ENCODE peak calls at places on chromosome 14, in six cellular contexts. One of them, this sample, is unnamed.

GRCh38 chr14:104518659-104519350 is 60.8 kb upstream of the C14orf180 start:
- DNase-seq in mucosa of gallbladder: no peak
- DNase-seq in suprapubic skin: no peak
- DNase-seq in lung: no peak
- DNase-seq in KBM-7: no peak
- DNase-seq in A549: no peak
- DNase-seq in this sample: no peak

GRCh38 chr14:31340297-31341063 is 79.9 kb downstream of the HEATR5A start:
- DNase-seq in mucosa of gallbladder: no peak
- DNase-seq in suprapubic skin: no peak
- DNase-seq in lung: no peak
- DNase-seq in KBM-7: no peak
- DNase-seq in A549: no peak
- DNase-seq in this sample: no peak

GRCh38 chr14:104509673-104510072 is 69.9 kb upstream of the C14orf180 start:
- DNase-seq in mucosa of gallbladder: no peak
- DNase-seq in suprapubic skin: no peak
- DNase-seq in lung: no peak
- DNase-seq in KBM-7: no peak
- DNase-seq in A549: no peak
- DNase-seq in this sample: no peak

GRCh38 chr14:73712071-73712506 is 2.1 kb downstream of the PNMA1 start:
- DNase-seq in mucosa of gallbladder: no peak
- DNase-seq in suprapubic skin: no peak
- DNase-seq in lung: no peak
- DNase-seq in KBM-7: no peak
- DNase-seq in A549: no peak
- DNase-seq in this sample: peak; percentile 61

GRCh38 chr14:69443296-69443805 is 41.2 kb upstream of the PLEKHD1 start:
- DNase-seq in mucosa of gallbladder: no peak
- DNase-seq in suprapubic skin: no peak
- DNase-seq in lung: no peak
- DNase-seq in KBM-7: no peak
- DNase-seq in A549: no peak
- DNase-seq in this sample: no peak

GRCh38 chr14:23389396-23389795 is 12.6 kb downstream of the CMTM5 start:
- DNase-seq in mucosa of gallbladder: no peak
- DNase-seq in suprapubic skin: no peak
- DNase-seq in lung: no peak
- DNase-seq in KBM-7: no peak
- DNase-seq in A549: no peak
- DNase-seq in this sample: no peak

GRCh38 chr14:101126376-101127130 is 223.0 kb upstream of the RTL1 start:
- DNase-seq in mucosa of gallbladder: peak; percentile 9
- DNase-seq in suprapubic skin: peak; percentile 44
- DNase-seq in lung: peak; percentile 25
- DNase-seq in KBM-7: no peak
- DNase-seq in A549: no peak
- DNase-seq in this sample: no peak

GRCh38 chr14:102849522-102850379 is 72.5 kb downstream of the TRAF3 start:
- DNase-seq in mucosa of gallbladder: no peak
- DNase-seq in suprapubic skin: no peak
- DNase-seq in lung: no peak
- DNase-seq in KBM-7: no peak
- DNase-seq in A549: no peak
- DNase-seq in this sample: peak; percentile 95

GRCh38 chr14:63026491-63026890 is 18.8 kb downstream of the KCNH5 start:
- DNase-seq in mucosa of gallbladder: no peak
- DNase-seq in suprapubic skin: no peak
- DNase-seq in lung: no peak
- DNase-seq in KBM-7: no peak
- DNase-seq in A549: no peak
- DNase-seq in this sample: no peak

GRCh38 chr14:105465209-105466031 is 9.2 kb upstream of the CRIP2 start:
- DNase-seq in mucosa of gallbladder: no peak
- DNase-seq in suprapubic skin: no peak
- DNase-seq in lung: peak; percentile 76
- DNase-seq in KBM-7: no peak
- DNase-seq in A549: no peak
- DNase-seq in this sample: no peak

GRCh38 chr14:22314183-22314820 is 274.7 kb downstream of the DAD1 start:
- DNase-seq in mucosa of gallbladder: no peak
- DNase-seq in suprapubic skin: no peak
- DNase-seq in lung: peak; percentile 33
- DNase-seq in KBM-7: peak; percentile 68
- DNase-seq in A549: peak; percentile 46
- DNase-seq in this sample: peak; percentile 31

GRCh38 chr14:54577977-54578376 is 11.0 kb downstream of the SAMD4A start:
- DNase-seq in mucosa of gallbladder: no peak
- DNase-seq in suprapubic skin: no peak
- DNase-seq in lung: no peak
- DNase-seq in KBM-7: no peak
- DNase-seq in A549: peak; percentile 33
- DNase-seq in this sample: no peak

GRCh38 chr14:86708846-86709339 is 1178.9 kb downstream of the FLRT2 start:
- DNase-seq in mucosa of gallbladder: peak; percentile 30
- DNase-seq in suprapubic skin: no peak
- DNase-seq in lung: no peak
- DNase-seq in KBM-7: no peak
- DNase-seq in A549: no peak
- DNase-seq in this sample: no peak

GRCh38 chr14:75156901-75157300 is 19.5 kb downstream of the TMED10 start:
- DNase-seq in mucosa of gallbladder: no peak
- DNase-seq in suprapubic skin: no peak
- DNase-seq in lung: no peak
- DNase-seq in KBM-7: no peak
- DNase-seq in A549: no peak
- DNase-seq in this sample: no peak

GRCh38 chr14:23056956-23057756 is at the start of gene CDH24:
- DNase-seq in mucosa of gallbladder: peak; percentile 74
- DNase-seq in suprapubic skin: peak; percentile 86
- DNase-seq in lung: peak; percentile 63
- DNase-seq in KBM-7: peak; percentile 64
- DNase-seq in A549: peak; percentile 64
- DNase-seq in this sample: peak; percentile 69

GRCh38 chr14:29927596-29928341 is at the start of gene PRKD1:
- DNase-seq in mucosa of gallbladder: peak; percentile 48
- DNase-seq in suprapubic skin: no peak
- DNase-seq in lung: peak; percentile 59
- DNase-seq in KBM-7: peak; percentile 5
- DNase-seq in A549: peak; percentile 65
- DNase-seq in this sample: no peak

GRCh38 chr14:52609445-52610044 is 56.9 kb downstream of the GPR137C start:
- DNase-seq in mucosa of gallbladder: no peak
- DNase-seq in suprapubic skin: no peak
- DNase-seq in lung: no peak
- DNase-seq in KBM-7: no peak
- DNase-seq in A549: no peak
- DNase-seq in this sample: no peak

GRCh38 chr14:89720741-89721315 is 233.7 kb downstream of the EFCAB11 start:
- DNase-seq in mucosa of gallbladder: peak; percentile 56
- DNase-seq in suprapubic skin: no peak
- DNase-seq in lung: peak; percentile 38
- DNase-seq in KBM-7: peak; percentile 93
- DNase-seq in A549: no peak
- DNase-seq in this sample: no peak

GRCh38 chr14:76872796-76873432 is 46.7 kb downstream of the LRRC74A start:
- DNase-seq in mucosa of gallbladder: peak; percentile 67
- DNase-seq in suprapubic skin: no peak
- DNase-seq in lung: peak; percentile 56
- DNase-seq in KBM-7: peak; percentile 58
- DNase-seq in A549: peak; percentile 69
- DNase-seq in this sample: peak; percentile 65

GRCh38 chr14:100824946-100825690 is 800 bp upstream of the MEG3 start:
- DNase-seq in mucosa of gallbladder: no peak
- DNase-seq in suprapubic skin: no peak
- DNase-seq in lung: no peak
- DNase-seq in KBM-7: no peak
- DNase-seq in A549: no peak
- DNase-seq in this sample: peak; percentile 24

GRCh38 chr14:35944847-35945246 is 118.7 kb downstream of the BRMS1L start:
- DNase-seq in mucosa of gallbladder: no peak
- DNase-seq in suprapubic skin: no peak
- DNase-seq in lung: no peak
- DNase-seq in KBM-7: peak; percentile 12
- DNase-seq in A549: peak; percentile 31
- DNase-seq in this sample: no peak

GRCh38 chr14:23299558-23299957 is 3.1 kb downstream of the PPP1R3E start:
- DNase-seq in mucosa of gallbladder: peak; percentile 37
- DNase-seq in suprapubic skin: no peak
- DNase-seq in lung: no peak
- DNase-seq in KBM-7: peak; percentile 26
- DNase-seq in A549: peak; percentile 35
- DNase-seq in this sample: peak; percentile 81

GRCh38 chr14:52481864-52482263 is 70.4 kb downstream of the TXNDC16 start:
- DNase-seq in mucosa of gallbladder: no peak
- DNase-seq in suprapubic skin: no peak
- DNase-seq in lung: no peak
- DNase-seq in KBM-7: no peak
- DNase-seq in A549: no peak
- DNase-seq in this sample: no peak

GRCh38 chr14:28671425-28671824 is 95.2 kb upstream of the FOXG1 start:
- DNase-seq in mucosa of gallbladder: no peak
- DNase-seq in suprapubic skin: no peak
- DNase-seq in lung: no peak
- DNase-seq in KBM-7: no peak
- DNase-seq in A549: no peak
- DNase-seq in this sample: no peak

GRCh38 chr14:49497725-49498348 is 88.3 kb downstream of the RPS29 start:
- DNase-seq in mucosa of gallbladder: no peak
- DNase-seq in suprapubic skin: no peak
- DNase-seq in lung: no peak
- DNase-seq in KBM-7: peak; percentile 80
- DNase-seq in A549: peak; percentile 44
- DNase-seq in this sample: peak; percentile 56

GRCh38 chr14:82075566-82075965 is 541.9 kb upstream of the SEL1L start:
- DNase-seq in mucosa of gallbladder: peak; percentile 39
- DNase-seq in suprapubic skin: no peak
- DNase-seq in lung: no peak
- DNase-seq in KBM-7: peak; percentile 21
- DNase-seq in A549: no peak
- DNase-seq in this sample: no peak

GRCh38 chr14:81323621-81324400 is 76.3 kb downstream of the STON2 start:
- DNase-seq in mucosa of gallbladder: peak; percentile 71
- DNase-seq in suprapubic skin: no peak
- DNase-seq in lung: peak; percentile 37
- DNase-seq in KBM-7: no peak
- DNase-seq in A549: peak; percentile 69
- DNase-seq in this sample: no peak

GRCh38 chr14:98470663-98471062 is 801.3 kb downstream of the BCL11B start:
- DNase-seq in mucosa of gallbladder: no peak
- DNase-seq in suprapubic skin: no peak
- DNase-seq in lung: no peak
- DNase-seq in KBM-7: no peak
- DNase-seq in A549: no peak
- DNase-seq in this sample: no peak

GRCh38 chr14:91115986-91116385 is 2.1 kb downstream of the DGLUCY start:
- DNase-seq in mucosa of gallbladder: no peak
- DNase-seq in suprapubic skin: no peak
- DNase-seq in lung: no peak
- DNase-seq in KBM-7: no peak
- DNase-seq in A549: no peak
- DNase-seq in this sample: peak; percentile 44

GRCh38 chr14:43503508-43503907 is 1003.6 kb downstream of the FSCB start:
- DNase-seq in mucosa of gallbladder: no peak
- DNase-seq in suprapubic skin: no peak
- DNase-seq in lung: no peak
- DNase-seq in KBM-7: no peak
- DNase-seq in A549: no peak
- DNase-seq in this sample: no peak

GRCh38 chr14:24312736-24313507 is 1.6 kb downstream of the LTB4R start:
- DNase-seq in mucosa of gallbladder: no peak
- DNase-seq in suprapubic skin: no peak
- DNase-seq in lung: no peak
- DNase-seq in KBM-7: peak; percentile 82
- DNase-seq in A549: no peak
- DNase-seq in this sample: no peak

GRCh38 chr14:84202486-84202885 is 1327.5 kb upstream of the FLRT2 start:
- DNase-seq in mucosa of gallbladder: no peak
- DNase-seq in suprapubic skin: no peak
- DNase-seq in lung: no peak
- DNase-seq in KBM-7: no peak
- DNase-seq in A549: no peak
- DNase-seq in this sample: no peak

GRCh38 chr14:91352101-91352500 is 65.5 kb downstream of the CCDC88C start:
- DNase-seq in mucosa of gallbladder: no peak
- DNase-seq in suprapubic skin: no peak
- DNase-seq in lung: peak; percentile 55
- DNase-seq in KBM-7: no peak
- DNase-seq in A549: no peak
- DNase-seq in this sample: no peak

GRCh38 chr14:104876251-104876699 is 11.2 kb downstream of the CEP170B start:
- DNase-seq in mucosa of gallbladder: no peak
- DNase-seq in suprapubic skin: no peak
- DNase-seq in lung: no peak
- DNase-seq in KBM-7: peak; percentile 24
- DNase-seq in A549: peak; percentile 28
- DNase-seq in this sample: no peak

GRCh38 chr14:74959596-74960180 is 4.3 kb upstream of the PGF start:
- DNase-seq in mucosa of gallbladder: no peak
- DNase-seq in suprapubic skin: no peak
- DNase-seq in lung: no peak
- DNase-seq in KBM-7: no peak
- DNase-seq in A549: no peak
- DNase-seq in this sample: no peak

GRCh38 chr14:93628048-93628447 is 160.2 kb downstream of the PRIMA1 start:
- DNase-seq in mucosa of gallbladder: no peak
- DNase-seq in suprapubic skin: no peak
- DNase-seq in lung: no peak
- DNase-seq in KBM-7: no peak
- DNase-seq in A549: no peak
- DNase-seq in this sample: no peak